ENCODE peak calls at places on chromosomes 3 and 15, in five cellular contexts. M, Q, Z, G and I are unnamed samples.
A peak's percentile ranks its signal among the peaks of the same experiment; 100 is the strongest.

GRCh38 chr15:85582076-85582718 is 201.8 kb downstream of the AKAP13 start:
- DNase-seq in M (no peak), Q (no peak), Z (no peak), G (peak; percentile 59), I (no peak)

GRCh38 chr3:31725568-31725967 is 192.8 kb downstream of the STT3B start:
- DNase-seq in M (no peak), Q (no peak), Z (no peak), G (no peak), I (no peak)

GRCh38 chr15:62262305-62262941 is 97.3 kb upstream of the C2CD4B start:
- DNase-seq in M (no peak), Q (no peak), Z (no peak), G (no peak), I (peak; percentile 6)

GRCh38 chr15:92565351-92566125 is 90.0 kb downstream of the FAM174B start:
- DNase-seq in M (no peak), Q (no peak), Z (no peak), G (no peak), I (no peak)

GRCh38 chr3:182259579-182259978 is 533.7 kb upstream of the ATP11B start:
- DNase-seq in M (no peak), Q (no peak), Z (no peak), G (peak; percentile 28), I (no peak)

GRCh38 chr3:46480481-46481195 is 15.9 kb upstream of the LTF start:
- DNase-seq in M (no peak), Q (no peak), Z (peak; percentile 2), G (no peak), I (no peak)

GRCh38 chr15:76310470-76311070 is 699 bp downstream of the ETFA start:
- DNase-seq in M (no peak), Q (no peak), Z (peak; percentile 36), G (no peak), I (no peak)

GRCh38 chr15:85752591-85752990 is 42.1 kb downstream of the KLHL25 start:
- DNase-seq in M (no peak), Q (no peak), Z (no peak), G (no peak), I (peak; percentile 64)

GRCh38 chr3:9028134-9028533 is 64.9 kb upstream of the RAD18 start:
- DNase-seq in M (no peak), Q (no peak), Z (peak; percentile 64), G (peak; percentile 64), I (no peak)

GRCh38 chr15:40932146-40932545 is 3.0 kb downstream of the DLL4 start:
- DNase-seq in M (no peak), Q (no peak), Z (no peak), G (no peak), I (no peak)

GRCh38 chr3:10464068-10464434 is 41.3 kb downstream of the ATP2B2 start:
- DNase-seq in M (no peak), Q (no peak), Z (no peak), G (no peak), I (no peak)

GRCh38 chr3:112561085-112561692 is 573 bp downstream of the ATG3 start:
- DNase-seq in M (peak; percentile 84), Q (peak; percentile 56), Z (peak; percentile 87), G (peak; percentile 82), I (peak; percentile 85)

GRCh38 chr3:4290272-4290893 is 12.8 kb upstream of the SETMAR start:
- DNase-seq in M (peak; percentile 48), Q (peak; percentile 50), Z (peak; percentile 45), G (peak; percentile 18), I (peak; percentile 25)

GRCh38 chr15:66053991-66054390 is 184.7 kb downstream of the RAB11A start:
- DNase-seq in M (no peak), Q (no peak), Z (no peak), G (no peak), I (no peak)

GRCh38 chr3:159938712-159939111 is 49.9 kb upstream of the IL12A start:
- DNase-seq in M (no peak), Q (no peak), Z (no peak), G (peak; percentile 31), I (peak; percentile 56)

GRCh38 chr3:25103391-25103790 is 324.7 kb upstream of the RARB start:
- DNase-seq in M (no peak), Q (no peak), Z (no peak), G (no peak), I (no peak)

GRCh38 chr3:65334045-65334665 is 646.4 kb upstream of the ADAMTS9 start:
- DNase-seq in M (no peak), Q (no peak), Z (no peak), G (no peak), I (no peak)

GRCh38 chr15:50181983-50182232 is at the start of gene SLC27A2:
- DNase-seq in M (peak; percentile 51), Q (peak; percentile 33), Z (peak; percentile 80), G (no peak), I (no peak)

GRCh38 chr15:40392986-40393948 is 10.7 kb downstream of the KNSTRN start:
- DNase-seq in M (no peak), Q (no peak), Z (no peak), G (no peak), I (no peak)

GRCh38 chr3:171851685-171852084 is 8.5 kb downstream of the TMEM212 start:
- DNase-seq in M (peak; percentile 66), Q (no peak), Z (peak; percentile 43), G (peak; percentile 87), I (no peak)

GRCh38 chr15:25936004-25936403 is 72.9 kb upstream of the ATP10A start:
- DNase-seq in M (no peak), Q (no peak), Z (no peak), G (no peak), I (no peak)

GRCh38 chr3:76661527-76662250 is 378.2 kb upstream of the ROBO2 start:
- DNase-seq in M (no peak), Q (no peak), Z (no peak), G (no peak), I (no peak)

GRCh38 chr3:89740881-89741177 is 633.4 kb downstream of the EPHA3 start:
- DNase-seq in M (no peak), Q (no peak), Z (no peak), G (peak; percentile 42), I (no peak)

GRCh38 chr3:88231207-88231606 is 81.4 kb downstream of the C3orf38 start:
- DNase-seq in M (no peak), Q (no peak), Z (no peak), G (peak; percentile 44), I (peak; percentile 71)

GRCh38 chr15:90271459-90272166 is 6.1 kb downstream of the NGRN start:
- DNase-seq in M (no peak), Q (no peak), Z (no peak), G (no peak), I (no peak)

GRCh38 chr3:110261141-110261540 is 810.5 kb upstream of the NECTIN3 start:
- DNase-seq in M (no peak), Q (no peak), Z (no peak), G (no peak), I (no peak)

GRCh38 chr3:110267304-110267703 is 804.3 kb upstream of the NECTIN3 start:
- DNase-seq in M (no peak), Q (no peak), Z (no peak), G (no peak), I (no peak)

DNA sequence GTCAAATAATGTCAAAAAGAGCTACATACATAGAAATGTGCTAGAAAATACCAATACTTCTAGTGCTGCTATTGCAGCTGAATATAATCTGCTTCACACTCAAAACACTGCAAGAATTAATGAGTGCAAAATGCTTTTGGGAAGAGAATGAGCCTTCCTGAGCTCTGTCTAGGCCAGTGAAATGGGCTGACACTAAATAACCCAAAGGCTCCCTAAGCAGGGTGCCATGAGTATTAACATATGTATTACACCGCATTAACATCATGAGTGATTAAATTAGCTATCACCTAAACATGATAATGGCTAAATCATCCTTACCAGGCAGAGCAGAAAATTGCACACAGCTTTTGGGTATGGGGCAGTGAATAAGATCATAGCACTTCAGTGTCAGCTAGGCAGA is 806.3 kb upstream of the NECTIN3 start:
- DNase-seq in M (no peak), Q (no peak), Z (no peak), G (no peak), I (no peak)
- H3K4me2 ChIP-seq in M (no peak overlapping the region), Q (no peak overlapping the region), Z (no peak overlapping the region), G (no peak overlapping the region), I (no peak overlapping the region)

GRCh38 chr3:150603888-150604319 is 783 bp downstream of the SELENOT start:
- DNase-seq in M (no peak), Q (peak; percentile 17), Z (no peak), G (no peak), I (no peak)

GRCh38 chr3:150607267-150608065 is 4.3 kb downstream of the SELENOT start:
- DNase-seq in M (no peak), Q (peak; percentile 27), Z (no peak), G (no peak), I (no peak)

GRCh38 chr3:150602426-150603089 is 563 bp upstream of the SELENOT start:
- DNase-seq in M (no peak), Q (no peak), Z (no peak), G (no peak), I (no peak)

GRCh38 chr3:150603090-150603887 is at the start of gene SELENOT:
- DNase-seq in M (peak; percentile 97), Q (peak; percentile 96), Z (peak; percentile 97), G (peak; percentile 87), I (peak; percentile 96)

DNA sequence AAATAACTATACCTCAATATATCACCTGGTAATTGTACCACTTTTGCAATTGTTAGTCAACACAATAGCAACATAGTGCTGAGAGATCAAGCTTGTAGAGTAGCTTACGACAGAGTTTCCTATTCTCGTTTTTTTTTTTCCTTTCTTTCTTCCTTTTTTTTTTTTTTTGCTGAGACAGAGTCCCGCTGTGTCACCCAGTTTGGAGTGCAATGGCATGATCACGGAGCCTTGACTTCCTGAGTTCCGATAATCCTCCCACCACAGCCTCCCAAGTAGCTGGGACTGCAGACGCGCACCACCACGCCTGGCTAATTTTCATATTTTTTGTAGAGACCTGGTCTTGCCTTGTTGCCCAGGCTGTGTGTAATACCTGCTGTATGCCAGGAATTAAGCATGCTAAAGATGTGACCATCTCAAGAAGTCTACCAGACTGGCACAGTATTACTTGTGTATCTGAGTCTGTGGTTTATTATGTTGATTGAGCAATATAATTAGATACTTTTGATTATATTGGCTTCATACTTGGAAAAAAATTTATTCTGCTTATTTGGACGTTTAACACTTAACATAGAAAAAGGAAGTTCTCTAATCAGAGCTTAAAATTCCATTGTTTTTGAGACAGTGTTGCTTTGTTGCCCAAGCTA is 3.0 kb downstream of the SELENOT start:
- DNase-seq in M (no peak), Q (no peak), Z (no peak), G (no peak), I (no peak)
- H3K4me2 ChIP-seq in M (no peak overlapping the region), Q (no peak overlapping the region), Z (peak overlapping the region; percentile 93), G (peak overlapping the region; percentile 90), I (peak overlapping the region; percentile 54)

GRCh38 chr3:187944391-187945179 is 199.3 kb upstream of the BCL6 start:
- DNase-seq in M (no peak), Q (no peak), Z (no peak), G (no peak), I (peak; percentile 16)
- H3K4me2 ChIP-seq in M (peak overlapping the region; percentile 88), Q (no peak overlapping the region), Z (no peak overlapping the region), G (no peak overlapping the region), I (no peak overlapping the region)

GRCh38 chr3:169173636-169174035 is 489.9 kb downstream of the MECOM start:
- DNase-seq in M (no peak), Q (no peak), Z (no peak), G (no peak), I (no peak)

GRCh38 chr3:169171739-169172138 is 491.8 kb downstream of the MECOM start:
- DNase-seq in M (no peak), Q (no peak), Z (no peak), G (no peak), I (peak; percentile 12)

GRCh38 chr3:169170456-169170855 is 493.1 kb downstream of the MECOM start:
- DNase-seq in M (no peak), Q (no peak), Z (no peak), G (no peak), I (no peak)

GRCh38 chr3:169173231-169173630 is 490.3 kb downstream of the MECOM start:
- DNase-seq in M (no peak), Q (no peak), Z (no peak), G (no peak), I (peak; percentile 88)

GRCh38 chr3:169172535-169172934 is 491.0 kb downstream of the MECOM start:
- DNase-seq in M (no peak), Q (no peak), Z (no peak), G (no peak), I (peak; percentile 62)
- H3K4me2 ChIP-seq in M (no peak overlapping the region), Q (no peak overlapping the region), Z (no peak overlapping the region), G (no peak overlapping the region), I (peak overlapping the region; percentile 87)